ENCODE peak calls at places on chromosomes 16 and 17, in four cellular contexts. A is endodermal cell, Z is trophoblast cell, X is mammary epithelial cell. O is an unnamed sample.

GRCh38 chr16:49352923-49353322 is 20.7 kb upstream of the C16orf78 start:
- DNase-seq in X (no peak), Z (no peak), A (peak; percentile 78), O (no peak)

GRCh38 chr17:37824534-37825485 is 80.0 kb upstream of the HNF1B start:
- DNase-seq in Z (no peak), X (peak; percentile 92), A (peak; percentile 94), O (peak; percentile 89)

GRCh38 chr16:49586466-49586865 is 212.9 kb downstream of the C16orf78 start:
- DNase-seq in X (no peak), Z (peak; percentile 66), A (no peak), O (no peak)

GRCh38 chr17:29115906-29116651 is 64.1 kb downstream of the MYO18A start:
- DNase-seq in Z (peak; percentile 29), X (peak; percentile 44), A (peak; percentile 93), O (no peak)

GRCh38 chr17:8696456-8696855 is 48.2 kb downstream of the CCDC42 start:
- DNase-seq in Z (peak; percentile 73), A (peak; percentile 68), X (no peak), O (peak; percentile 55)

GRCh38 chr16:85346404-85347212 is 234.3 kb upstream of the CIBAR2 start:
- DNase-seq in A (no peak), Z (no peak), X (no peak), O (no peak)

GRCh38 chr16:63061319-63061718 is 1025.1 kb upstream of the CDH8 start:
- DNase-seq in A (peak; percentile 59), Z (no peak), X (no peak), O (no peak)

GRCh38 chr16:615122-615521 is 15.7 kb upstream of the WFIKKN1 start:
- DNase-seq in Z (no peak), A (no peak), X (no peak), O (no peak)

GRCh38 chr17:43367588-43368242 is 31.1 kb upstream of the ARL4D start:
- DNase-seq in Z (peak; percentile 94), A (peak; percentile 81), X (peak; percentile 99), O (peak; percentile 94)

GRCh38 chr17:11795906-11796305 is 197.6 kb downstream of the DNAH9 start:
- DNase-seq in X (no peak), Z (no peak), A (no peak), O (no peak)

GRCh38 chr16:4358831-4359561 is 7.9 kb upstream of the PAM16 start:
- DNase-seq in Z (peak; percentile 70), A (peak; percentile 95), X (no peak), O (no peak)

GRCh38 chr17:79850571-79851460 is 11.6 kb upstream of the CBX4 start:
- DNase-seq in A (peak; percentile 70), X (peak; percentile 90), Z (no peak), O (peak; percentile 84)

GRCh38 chr17:55144518-55144917 is 120.2 kb upstream of the HLF start:
- DNase-seq in A (no peak), Z (no peak), X (no peak), O (no peak)

GRCh38 chr17:17495448-17496188 is 577 bp downstream of the RASD1 start:
- DNase-seq in A (peak; percentile 90), Z (peak; percentile 27), X (no peak), O (peak; percentile 47)

GRCh38 chr16:1408171-1408837 is 6.2 kb downstream of the UNKL start:
- DNase-seq in X (peak; percentile 74), Z (peak; percentile 92), A (peak; percentile 96), O (peak; percentile 52)

GRCh38 chr16:85888405-85889331 is 10.3 kb upstream of the IRF8 start:
- DNase-seq in X (peak; percentile 34), Z (no peak), A (no peak), O (peak; percentile 79)

GRCh38 chr16:1057252-1057932 is 15.2 kb upstream of the SSTR5 start:
- DNase-seq in A (peak; percentile 88), X (no peak), Z (peak; percentile 42), O (no peak)

GRCh38 chr17:30336369-30337171 is 2.7 kb upstream of the TMIGD1 start:
- DNase-seq in Z (peak; percentile 79), X (peak; percentile 52), A (peak; percentile 89), O (peak; percentile 14)

GRCh38 chr16:70710422-70711210 is 24.8 kb upstream of the MTSS2 start:
- DNase-seq in A (no peak), X (no peak), Z (no peak), O (no peak)

GRCh38 chr17:47847341-47848197 is 3.4 kb downstream of the SP6 start:
- DNase-seq in X (no peak), A (peak; percentile 94), Z (peak; percentile 30), O (no peak)

GRCh38 chr16:2769100-2769529 is 8.0 kb downstream of the ELOB start:
- DNase-seq in Z (no peak), A (no peak), X (no peak), O (no peak)

GRCh38 chr16:68792465-68793324 is 50.6 kb upstream of the TANGO6 start:
- DNase-seq in X (no peak), A (no peak), Z (peak; percentile 76), O (peak; percentile 86)

GRCh38 chr17:43914451-43914850 is 7.1 kb upstream of the MPP2 start:
- DNase-seq in Z (no peak), A (no peak), X (no peak), O (no peak)

GRCh38 chr17:27378482-27379200 is 77.6 kb upstream of the KSR1 start:
- DNase-seq in A (peak; percentile 20), X (no peak), Z (no peak), O (peak; percentile 29)

GRCh38 chr16:53664724-53665345 is 38.8 kb downstream of the RPGRIP1L start:
- DNase-seq in X (no peak), A (no peak), Z (peak; percentile 1), O (peak; percentile 97)
- H3K9ac ChIP-seq in X (no peak overlapping the region), A (no peak overlapping the region), Z (no peak overlapping the region), O (peak overlapping the region; percentile 37)

GRCh38 chr17:1158879-1159278 is 20.9 kb downstream of the ABR start:
- DNase-seq in X (no peak), A (no peak), Z (peak; percentile 67), O (peak; percentile 96)

GRCh38 chr17:1150863-1151685 is 28.7 kb downstream of the ABR start:
- DNase-seq in X (no peak), Z (no peak), A (no peak), O (peak; percentile 20)

GRCh38 chr17:1156864-1157263 is 22.9 kb downstream of the ABR start:
- DNase-seq in X (no peak), Z (no peak), A (no peak), O (peak; percentile 96)

GRCh38 chr17:1153795-1154546 is 25.8 kb downstream of the ABR start:
- DNase-seq in A (peak; percentile 86), Z (peak; percentile 19), X (peak; percentile 19), O (peak; percentile 58)

GRCh38 chr17:1154704-1155103 is 25.1 kb downstream of the ABR start:
- DNase-seq in X (no peak), A (no peak), Z (no peak), O (no peak)
- H3K9ac ChIP-seq in X (no peak overlapping the region), A (no peak overlapping the region), Z (no peak overlapping the region), O (no peak overlapping the region)

GRCh38 chr16:23679986-23680336 is 1.3 kb downstream of the PLK1 start:
- DNase-seq in X (peak; percentile 31), Z (no peak), A (peak; percentile 58), O (no peak)

GRCh38 chr16:23682181-23682580 is 3.5 kb downstream of the PLK1 start:
- DNase-seq in Z (no peak), X (no peak), A (no peak), O (no peak)

GRCh38 chr16:23676924-23677480 is 1.7 kb upstream of the PLK1 start:
- DNase-seq in A (no peak), Z (no peak), X (peak; percentile 12), O (no peak)

GRCh38 chr16:23679274-23679985 is 741 bp downstream of the PLK1 start:
- DNase-seq in A (peak; percentile 80), X (peak; percentile 37), Z (peak; percentile 35), O (peak; percentile 53)

DNA sequence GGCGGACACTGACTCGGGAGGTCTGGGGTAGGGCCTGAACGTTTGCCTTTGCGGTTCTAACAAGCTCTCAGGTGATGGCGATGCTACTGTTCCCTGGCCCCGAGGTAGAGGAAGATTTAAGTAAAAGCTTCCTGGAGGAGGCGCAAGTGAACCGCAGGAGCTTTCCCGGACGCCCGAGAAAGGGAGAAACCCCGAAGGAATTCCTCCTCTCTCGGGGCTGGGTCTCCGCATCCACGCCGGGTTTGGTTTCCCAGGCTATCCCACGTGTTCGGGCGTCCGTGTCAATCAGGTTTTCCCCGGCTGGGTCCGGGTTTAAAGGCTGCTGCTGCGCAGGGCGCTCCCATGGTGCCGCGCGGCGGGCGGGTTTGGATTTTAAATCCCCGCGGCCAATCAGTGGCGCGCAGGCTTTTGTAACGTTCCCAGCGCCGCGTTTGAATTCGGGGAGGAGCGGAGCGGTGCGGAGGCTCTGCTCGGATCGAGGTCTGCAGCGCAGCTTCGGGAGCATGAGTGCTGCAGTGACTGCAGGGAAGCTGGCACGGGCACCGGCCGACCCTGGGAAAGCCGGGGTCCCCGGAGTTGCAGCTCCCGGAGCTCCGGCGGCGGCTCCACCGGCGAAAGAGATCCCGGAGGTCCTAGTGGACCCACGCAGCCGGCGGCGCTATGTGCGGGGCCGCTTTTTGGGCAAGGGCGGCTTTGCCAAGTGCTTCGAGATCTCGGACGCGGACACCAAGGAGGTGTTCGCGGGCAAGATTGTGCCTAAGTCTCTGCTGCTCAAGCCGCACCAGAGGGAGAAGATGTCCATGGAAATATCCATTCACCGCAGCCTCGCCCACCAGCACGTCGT is at the start of gene PLK1:
- DNase-seq in A (peak; percentile 96), X (peak; percentile 86), Z (peak; percentile 88), O (peak; percentile 63)
- H3K9ac ChIP-seq in A (peak within 1 kb of the TSS; percentile 84), X (peak within 1 kb of the TSS; percentile 73), Z (peak within 1 kb of the TSS; percentile 83), O (peak within 1 kb of the TSS; percentile 87)

DNA sequence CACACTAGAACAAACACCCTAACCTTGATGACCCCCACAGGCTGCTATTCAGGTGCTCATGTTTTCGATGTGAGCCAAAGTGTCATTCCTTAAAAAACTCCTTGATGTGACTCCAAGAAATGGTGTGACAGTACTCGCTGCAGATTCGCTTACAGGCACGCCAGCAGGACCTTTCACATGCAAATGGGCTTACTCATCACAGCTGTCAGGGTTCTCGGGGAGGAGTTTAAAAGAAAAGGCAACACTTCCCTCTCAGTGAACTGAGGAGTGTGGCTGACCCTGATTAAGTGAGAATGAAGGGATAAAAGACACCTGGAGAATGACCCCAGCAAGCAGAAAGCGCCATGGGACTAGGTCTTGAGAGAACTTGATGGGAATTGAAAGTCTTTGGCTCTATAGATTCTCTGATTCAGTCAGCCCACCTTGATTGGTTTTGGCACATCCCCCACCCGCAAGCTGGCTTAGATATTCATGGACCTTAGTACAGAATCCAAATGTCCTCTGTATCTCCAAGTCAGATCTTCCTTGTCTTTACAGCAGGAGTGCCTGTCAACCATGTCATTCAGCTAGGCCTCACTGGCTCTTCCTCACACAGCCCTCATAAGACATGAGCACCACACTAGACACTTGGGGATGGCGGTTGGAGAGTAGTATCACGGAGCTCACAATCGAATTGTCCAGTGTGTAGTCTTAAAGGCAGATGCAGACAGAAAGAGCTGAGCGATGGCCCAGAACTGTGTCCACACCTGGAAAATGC is 82.6 kb downstream of the HIC1 start:
- DNase-seq in A (peak; percentile 94), X (no peak), Z (peak; percentile 84), O (peak; percentile 89)
- H3K9ac ChIP-seq in A (no peak overlapping the region), X (no peak overlapping the region), Z (no peak overlapping the region), O (peak overlapping the region; percentile 41)

GRCh38 chr17:19533036-19533717 is 477 bp upstream of the SLC47A1 start:
- DNase-seq in X (no peak), Z (no peak), A (no peak), O (no peak)
- H3K9ac ChIP-seq in X (no peak overlapping the region), Z (no peak overlapping the region), A (no peak overlapping the region), O (no peak overlapping the region)

GRCh38 chr17:50290074-50290702 is 15.9 kb downstream of the TMEM92 start:
- DNase-seq in Z (peak; percentile 55), X (peak; percentile 89), A (peak; percentile 66), O (peak; percentile 99)
- H3K9ac ChIP-seq in Z (no peak overlapping the region), X (no peak overlapping the region), A (no peak overlapping the region), O (peak overlapping the region; percentile 82)